ENCODE peak calls at places on chromosomes 16 and 17, in five cellular contexts. Z, A, G, Y and Q are unnamed samples.
A peak's percentile ranks its signal among the peaks of the same experiment; 100 is the strongest.

GRCh38 chr17:38970804-38971203 is 3.6 kb upstream of the FBXO47 start:
- DNase-seq in G (no peak), A (no peak), Z (no peak), Y (no peak), Q (no peak)

GRCh38 chr16:66740010-66740409 is 11.4 kb downstream of the DYNC1LI2 start:
- DNase-seq in A (no peak), Y (peak; percentile 32), Z (no peak), G (no peak), Q (no peak)

GRCh38 chr17:17729620-17730249 is 48.5 kb downstream of the RAI1 start:
- DNase-seq in Z (no peak), A (peak; percentile 42), G (no peak), Y (no peak), Q (no peak)

GRCh38 chr16:4936181-4936990 is 562 bp downstream of the PPL start:
- DNase-seq in A (no peak), Y (no peak), Z (no peak), G (no peak), Q (no peak)

GRCh38 chr17:49387374-49388289 is 25.6 kb upstream of the ZNF652 start:
- DNase-seq in Y (no peak), A (no peak), Z (no peak), G (no peak), Q (no peak)

GRCh38 chr17:18980682-18981384 is 23.7 kb downstream of the FAM83G start:
- DNase-seq in G (peak; percentile 72), Y (peak; percentile 88), A (no peak), Z (no peak), Q (no peak)

GRCh38 chr17:77424585-77425344 is 284.0 kb downstream of the SEC14L1 start:
- DNase-seq in Z (peak; percentile 89), G (peak; percentile 89), A (no peak), Y (peak; percentile 96), Q (no peak)

GRCh38 chr17:66975614-66976378 is 11.3 kb downstream of the CACNG4 start:
- DNase-seq in Z (no peak), Y (no peak), A (no peak), G (no peak), Q (no peak)

GRCh38 chr16:23248261-23249194 is 53.6 kb upstream of the SCNN1B start:
- DNase-seq in Y (no peak), G (no peak), Z (no peak), A (no peak), Q (no peak)

GRCh38 chr16:35339337-35339736 is 1879.9 kb downstream of the TP53TG3F start:
- DNase-seq in Z (no peak), G (no peak), A (no peak), Y (no peak), Q (no peak)

GRCh38 chr17:44926841-44927525 is 11.7 kb upstream of the GFAP start:
- DNase-seq in Z (peak; percentile 49), G (no peak), Y (no peak), A (no peak), Q (no peak)